ENCODE peak calls at places on chromosomes 6 and 20, in four cellular contexts. One of them, this sample, is unnamed.

GRCh38 chr6:25248100-25248499 is 31.1 kb upstream of the CARMIL1 start:
- DNase-seq in HFFc6: peak; percentile 76
- DNase-seq in NCI-H524: no peak
- DNase-seq in A549: no peak
- DNase-seq in this sample: no peak

GRCh38 chr20:4038047-4038459 is 22.7 kb upstream of the RNF24 start:
- DNase-seq in NCI-H524: no peak
- DNase-seq in A549: peak; percentile 34
- DNase-seq in HFFc6: peak; percentile 69
- DNase-seq in this sample: no peak

GRCh38 chr20:3720626-3721025 is 8.2 kb upstream of the SIGLEC1 start:
- DNase-seq in NCI-H524: no peak
- DNase-seq in A549: no peak
- DNase-seq in HFFc6: no peak
- DNase-seq in this sample: no peak

GRCh38 chr20:3812975-3813599 is 7.3 kb upstream of the AP5S1 start:
- DNase-seq in NCI-H524: no peak
- DNase-seq in HFFc6: no peak
- DNase-seq in A549: peak; percentile 59
- DNase-seq in this sample: no peak

GRCh38 chr20:4009305-4009704 is 6.1 kb downstream of the RNF24 start:
- DNase-seq in A549: no peak
- DNase-seq in HFFc6: no peak
- DNase-seq in NCI-H524: no peak
- DNase-seq in this sample: no peak

GRCh38 chr20:61436674-61437279 is 184.7 kb downstream of the CDH4 start:
- DNase-seq in HFFc6: peak; percentile 11
- DNase-seq in NCI-H524: no peak
- DNase-seq in A549: peak; percentile 32
- DNase-seq in this sample: peak; percentile 99

GRCh38 chr6:22470454-22471368 is 98.7 kb upstream of the HDGFL1 start:
- DNase-seq in HFFc6: no peak
- DNase-seq in A549: peak; percentile 35
- DNase-seq in NCI-H524: no peak
- DNase-seq in this sample: no peak

GRCh38 chr6:156163311-156163710 is 613.9 kb upstream of the ARID1B start:
- DNase-seq in NCI-H524: no peak
- DNase-seq in A549: no peak
- DNase-seq in HFFc6: no peak
- DNase-seq in this sample: no peak

GRCh38 chr6:111614833-111615582 is 9.3 kb upstream of the TRAF3IP2 start:
- DNase-seq in HFFc6: no peak
- DNase-seq in A549: peak; percentile 18
- DNase-seq in NCI-H524: peak; percentile 49
- DNase-seq in this sample: no peak

GRCh38 chr6:160022101-160022500 is 53.2 kb downstream of the IGF2R start:
- DNase-seq in NCI-H524: no peak
- DNase-seq in HFFc6: no peak
- DNase-seq in A549: no peak
- DNase-seq in this sample: no peak

GRCh38 chr6:53009056-53009455 is 14.0 kb upstream of the GSTA4 start:
- DNase-seq in NCI-H524: no peak
- DNase-seq in A549: no peak
- DNase-seq in HFFc6: no peak
- DNase-seq in this sample: no peak

GRCh38 chr6:152952866-152953509 is 29.9 kb downstream of the FBXO5 start:
- DNase-seq in HFFc6: peak; percentile 61
- DNase-seq in A549: peak; percentile 44
- DNase-seq in NCI-H524: peak; percentile 10
- DNase-seq in this sample: no peak

GRCh38 chr6:27839303-27840081 is 72.7 kb downstream of the OR2B2 start:
- DNase-seq in HFFc6: peak; percentile 82
- DNase-seq in A549: peak; percentile 74
- DNase-seq in NCI-H524: no peak
- DNase-seq in this sample: no peak

This sample was measured in iPS DF 19.7.